ENCODE peak calls at places on chromosomes 3 and 15, in six cellular contexts. K is activated B cell treated with CpG ODN at 0.5 μM for 24 hours; P is mammary epithelial cell; T is brain microvascular endothelial cell; Y is CD8-positive, alpha-beta T cell; X is thyroid gland. C is an unnamed sample.
A peak's percentile ranks its signal among the peaks of the same experiment; 100 is the strongest.

GRCh38 chr3:147413712-147414325 is 4.7 kb downstream of the ZIC1 start:
- DNase-seq in K (no peak), P (no peak), T (peak; percentile 13), Y (no peak), X (no peak), C (no peak)

GRCh38 chr3:14183015-14183577 is 4.5 kb downstream of the LSM3 start:
- DNase-seq in K (no peak), P (no peak), T (no peak), Y (no peak), X (no peak), C (no peak)

GRCh38 chr3:20561166-20561565 is 375.2 kb upstream of the SGO1 start:
- DNase-seq in K (no peak), P (no peak), T (no peak), Y (no peak), X (no peak), C (no peak)

GRCh38 chr3:190026154-190026553 is 94.5 kb downstream of the P3H2 start:
- DNase-seq in K (no peak), P (peak; percentile 54), T (no peak), Y (no peak), X (no peak), C (no peak)

GRCh38 chr3:80770106-80771079 is 991.1 kb downstream of the GBE1 start:
- DNase-seq in K (no peak), P (no peak), T (no peak), Y (no peak), X (peak; percentile 1), C (no peak)

GRCh38 chr3:123449986-123450474 is 1.1 kb upstream of the ADCY5 start:
- DNase-seq in K (no peak), P (no peak), T (no peak), Y (no peak), X (no peak), C (peak; percentile 39)

GRCh38 chr15:52486003-52486996 is 42.4 kb downstream of the MYO5A start:
- DNase-seq in K (no peak), P (no peak), T (no peak), Y (no peak), X (no peak), C (no peak)

GRCh38 chr3:147864754-147865354 is 455.7 kb downstream of the ZIC1 start:
- DNase-seq in K (no peak), P (no peak), T (no peak), Y (no peak), X (no peak), C (no peak)

GRCh38 chr15:76195506-76196285 is 115.6 kb downstream of the ETFA start:
- DNase-seq in K (peak; percentile 9), P (no peak), T (no peak), Y (no peak), X (no peak), C (no peak)

GRCh38 chr3:38121832-38122461 is 15.0 kb downstream of the ACAA1 start:
- DNase-seq in K (no peak), P (no peak), T (no peak), Y (no peak), X (no peak), C (no peak)

GRCh38 chr3:111210866-111211564 is 139.4 kb downstream of the NECTIN3 start:
- DNase-seq in K (no peak), P (no peak), T (no peak), Y (no peak), X (peak; percentile 47), C (no peak)

GRCh38 chr3:190585771-190586630 is 72.1 kb downstream of the IL1RAP start:
- DNase-seq in K (no peak), P (peak; percentile 96), T (peak; percentile 94), Y (no peak), X (no peak), C (no peak)

GRCh38 chr15:35980719-35981118 is 434.8 kb upstream of the DPH6 start:
- DNase-seq in K (no peak), P (peak; percentile 10), T (no peak), Y (no peak), X (no peak), C (no peak)

GRCh38 chr3:44680921-44681455 is 31.5 kb upstream of the ZNF502 start:
- DNase-seq in K (no peak), P (no peak), T (no peak), Y (no peak), X (no peak), C (no peak)

GRCh38 chr15:96303503-96304054 is 26.9 kb upstream of the NR2F2 start:
- DNase-seq in K (no peak), P (no peak), T (no peak), Y (no peak), X (no peak), C (no peak)

GRCh38 chr3:94862703-94863102 is 799.8 kb downstream of the NSUN3 start:
- DNase-seq in K (no peak), P (no peak), T (peak; percentile 26), Y (no peak), X (no peak), C (no peak)

GRCh38 chr15:95345867-95346266 is 984.6 kb upstream of the NR2F2 start:
- DNase-seq in K (no peak), P (no peak), T (no peak), Y (no peak), X (no peak), C (no peak)

GRCh38 chr3:45968706-45969105 is 25.4 kb downstream of the CXCR6 start:
- DNase-seq in K (no peak), P (peak; percentile 35), T (peak; percentile 61), Y (no peak), X (no peak), C (no peak)

GRCh38 chr3:57163751-57164150 is 1.4 kb downstream of the IL17RD start:
- DNase-seq in K (no peak), P (peak; percentile 35), T (no peak), Y (no peak), X (no peak), C (no peak)

GRCh38 chr3:72157782-72158638 is 373.1 kb upstream of the PROK2 start:
- DNase-seq in K (no peak), P (no peak), T (no peak), Y (no peak), X (no peak), C (no peak)

GRCh38 chr15:101425787-101426365 is 63.6 kb downstream of the PCSK6 start:
- DNase-seq in K (no peak), P (no peak), T (no peak), Y (no peak), X (no peak), C (no peak)

GRCh38 chr15:92451225-92451825 is 57.6 kb downstream of the ST8SIA2 start:
- DNase-seq in K (no peak), P (peak; percentile 86), T (peak; percentile 87), Y (no peak), X (no peak), C (no peak)

GRCh38 chr3:169143471-169143870 is 520.0 kb downstream of the MECOM start:
- DNase-seq in K (no peak), P (no peak), T (no peak), Y (no peak), X (no peak), C (no peak)

DNA sequence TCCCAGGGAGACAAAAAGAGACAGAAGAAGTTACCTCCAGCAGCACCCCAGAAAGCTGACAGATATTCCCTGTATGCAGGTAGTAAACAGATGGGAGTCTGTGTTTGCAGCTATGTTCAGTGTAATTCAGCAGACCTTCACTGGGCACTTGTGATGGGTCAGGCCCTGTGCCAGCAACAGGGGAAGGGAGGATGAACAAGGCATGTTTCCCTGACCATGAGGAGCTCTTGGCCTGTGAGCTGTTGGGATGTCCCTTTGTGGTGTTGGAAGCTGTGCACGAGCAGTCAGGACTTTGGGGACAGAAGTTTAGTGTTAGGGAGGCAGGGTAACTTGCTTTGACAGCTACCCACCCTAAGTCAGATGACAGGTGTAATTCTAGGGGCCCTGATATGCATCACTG is 106.0 kb upstream of the TRIM42 start:
- DNase-seq in K (no peak), P (no peak), T (no peak), Y (no peak), X (peak; percentile 27), C (no peak)
- TF ChIP-seq CTCF in K (no peak), P (no peak), T (no peak), Y (no peak), X (no peak), C (no peak)

DNA sequence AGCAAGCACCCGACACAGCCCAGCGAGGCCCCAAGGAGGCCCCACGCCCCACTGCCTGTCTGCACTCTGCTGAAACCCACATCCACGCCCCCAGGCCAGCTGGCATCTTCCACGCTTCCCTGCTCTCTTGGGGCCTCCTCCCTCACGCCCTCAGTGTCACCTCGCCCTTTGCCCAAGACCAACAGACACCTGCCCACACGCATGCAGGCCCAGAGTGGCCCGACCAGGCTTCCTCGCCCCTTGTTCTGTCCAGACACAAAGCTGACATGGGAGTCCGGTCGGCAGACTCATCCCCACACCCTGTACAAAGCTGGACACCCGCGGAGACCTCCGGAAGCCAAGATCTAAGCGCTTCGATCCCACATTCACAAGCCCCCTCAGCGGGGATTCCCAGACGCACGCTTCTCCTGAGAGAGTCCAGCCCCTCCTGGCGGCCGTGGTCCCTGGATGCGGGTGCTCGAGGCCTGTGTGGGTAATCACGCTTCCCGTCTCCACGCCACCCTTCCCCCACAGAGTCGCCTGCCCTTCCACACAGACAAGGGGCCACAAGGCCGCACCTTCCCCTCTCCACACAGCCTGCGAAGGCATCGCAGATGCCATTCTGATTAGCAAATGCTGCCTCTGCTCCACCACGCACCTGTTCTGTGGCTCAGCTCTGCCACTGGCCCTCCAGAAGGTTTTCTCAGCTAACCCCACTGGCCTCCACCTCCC is 176.6 kb downstream of the XXYLT1 start:
- DNase-seq in K (peak; percentile 61), P (no peak), T (no peak), Y (no peak), X (peak; percentile 89), C (no peak)
- TF ChIP-seq CTCF in K (no peak), P (no peak), T (no peak), Y (no peak), X (no peak), C (no peak)

DNA sequence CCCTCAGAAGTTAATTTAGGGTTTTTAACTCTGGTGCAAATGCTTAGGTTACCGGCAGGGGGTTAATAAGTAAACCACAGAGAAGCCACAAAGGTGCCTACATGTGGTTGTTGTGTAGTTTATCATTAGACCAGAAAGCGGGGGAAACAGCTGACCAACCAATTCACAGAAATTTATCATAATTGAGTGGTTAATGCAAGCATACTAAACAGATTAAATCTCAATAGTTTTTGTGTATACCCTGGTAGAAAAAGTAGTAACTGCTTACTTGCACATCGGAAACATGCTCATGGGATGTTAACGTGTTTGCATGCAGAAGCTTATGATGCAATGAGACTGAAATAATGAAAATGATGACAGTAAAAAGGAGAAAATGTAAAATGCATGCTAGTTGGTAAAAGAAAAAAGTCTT is 316.0 kb downstream of the PTPRG start:
- DNase-seq in K (no peak), P (no peak), T (no peak), Y (no peak), X (no peak), C (no peak)
- TF ChIP-seq CTCF in K (no peak), P (no peak), T (peak; percentile 19), Y (no peak), X (no peak), C (no peak)

GRCh38 chr3:40970067-40970466 is 229.2 kb upstream of the CTNNB1 start:
- DNase-seq in K (no peak), P (no peak), T (no peak), Y (no peak), X (no peak), C (no peak)

GRCh38 chr3:40973141-40973540 is 226.2 kb upstream of the CTNNB1 start:
- DNase-seq in K (no peak), P (no peak), T (no peak), Y (no peak), X (no peak), C (no peak)

GRCh38 chr3:40969341-40969740 is 230.0 kb upstream of the CTNNB1 start:
- DNase-seq in K (no peak), P (no peak), T (no peak), Y (no peak), X (peak; percentile 11), C (no peak)

GRCh38 chr3:40972350-40972749 is 227.0 kb upstream of the CTNNB1 start:
- DNase-seq in K (no peak), P (no peak), T (no peak), Y (no peak), X (no peak), C (no peak)

GRCh38 chr3:40971191-40972168 is 227.8 kb upstream of the CTNNB1 start:
- DNase-seq in K (peak; percentile 38), P (peak; percentile 99), T (peak; percentile 99), Y (no peak), X (peak; percentile 76), C (no peak)
- TF ChIP-seq CTCF in K (no peak), P (peak; percentile 32), T (no peak), Y (no peak), X (no peak), C (no peak)

C was measured in mesothelial cell of epicardium.